ENCODE peak calls at places on chromosome 12, in seven cellular contexts. G, R, Y, U, I, C and N are unnamed samples.

GRCh38 chr12:12723147-12723680 is 6.0 kb downstream of the CDKN1B start:
- DNase-seq in G (no peak), R (no peak), Y (no peak), U (no peak), I (no peak), C (peak), N (no peak)

GRCh38 chr12:3107071-3107583 is 29.9 kb downstream of the TSPAN9 start:
- DNase-seq in G (no peak), R (no peak), Y (peak), U (no peak), I (no peak), C (peak), N (no peak)

GRCh38 chr12:114913871-114914801 is 230.2 kb upstream of the TBX3 start:
- DNase-seq in G (no peak), R (no peak), Y (peak), U (no peak), I (no peak), C (peak), N (no peak)

GRCh38 chr12:94988471-94988870 is 15.0 kb downstream of the NDUFA12 start:
- DNase-seq in G (no peak), R (no peak), Y (no peak), U (no peak), I (no peak), C (no peak), N (no peak)

GRCh38 chr12:57759360-57759980 is 4.6 kb downstream of the MARCHF9 start:
- DNase-seq in G (no peak), R (no peak), Y (no peak), U (no peak), I (no peak), C (peak), N (peak)

GRCh38 chr12:91287753-91288152 is 105.1 kb upstream of the DCN start:
- DNase-seq in G (no peak), R (no peak), Y (no peak), U (no peak), I (no peak), C (no peak), N (no peak)

GRCh38 chr12:128726866-128727265 is 96.9 kb downstream of the SLC15A4 start:
- DNase-seq in G (no peak), R (no peak), Y (no peak), U (no peak), I (no peak), C (no peak), N (no peak)

GRCh38 chr12:68317047-68317667 is 15.0 kb downstream of the MDM1 start:
- DNase-seq in G (peak), R (no peak), Y (peak), U (no peak), I (no peak), C (peak), N (peak)

GRCh38 chr12:113298861-113299545 is 35.9 kb downstream of the SLC8B1 start:
- DNase-seq in G (peak), R (no peak), Y (no peak), U (no peak), I (peak), C (no peak), N (no peak)

GRCh38 chr12:11758087-11758837 is 108.8 kb downstream of the ETV6 start:
- DNase-seq in G (no peak), R (no peak), Y (no peak), U (no peak), I (no peak), C (no peak), N (no peak)

GRCh38 chr12:2540535-2540941 is 254.2 kb upstream of the FKBP4 start:
- DNase-seq in G (no peak), R (no peak), Y (no peak), U (no peak), I (peak), C (no peak), N (no peak)

GRCh38 chr12:20248646-20249045 is 119.7 kb upstream of the PDE3A start:
- DNase-seq in G (no peak), R (no peak), Y (no peak), U (no peak), I (no peak), C (no peak), N (no peak)

GRCh38 chr12:124489915-124490583 is 77.4 kb downstream of the NCOR2 start:
- DNase-seq in G (no peak), R (no peak), Y (no peak), U (no peak), I (no peak), C (no peak), N (no peak)

GRCh38 chr12:75489613-75490210 is 9.2 kb downstream of the GLIPR1 start:
- DNase-seq in G (no peak), R (no peak), Y (peak), U (no peak), I (no peak), C (peak), N (no peak)

GRCh38 chr12:45299132-45299692 is 83.3 kb downstream of the ANO6 start:
- DNase-seq in G (no peak), R (no peak), Y (peak), U (no peak), I (no peak), C (peak), N (no peak)

GRCh38 chr12:92208613-92209121 is 63.0 kb upstream of the BTG1 start:
- DNase-seq in G (peak), R (no peak), Y (peak), U (no peak), I (no peak), C (peak), N (peak)

GRCh38 chr12:104304261-104305004 is 894 bp downstream of the EID3 start:
- DNase-seq in G (no peak), R (no peak), Y (no peak), U (no peak), I (no peak), C (no peak), N (no peak)

GRCh38 chr12:116370004-116370404 is 92.5 kb upstream of the MED13L start:
- DNase-seq in G (no peak), R (no peak), Y (peak), U (no peak), I (no peak), C (peak), N (no peak)

GRCh38 chr12:7970475-7971252 is 34.7 kb upstream of the SLC2A3 start:
- DNase-seq in G (peak), R (peak), Y (peak), U (peak), I (peak), C (peak), N (peak)

GRCh38 chr12:52221912-52222457 is 11.1 kb upstream of the KRT7 start:
- DNase-seq in G (no peak), R (peak), Y (peak), U (no peak), I (peak), C (peak), N (peak)

GRCh38 chr12:86613306-86613705 is 357.1 kb upstream of the MGAT4C start:
- DNase-seq in G (no peak), R (no peak), Y (no peak), U (no peak), I (no peak), C (peak), N (no peak)

GRCh38 chr12:51399893-51400292 is 8.7 kb upstream of the GALNT6 start:
- DNase-seq in G (no peak), R (no peak), Y (no peak), U (no peak), I (no peak), C (no peak), N (no peak)

GRCh38 chr12:115763376-115763775 is 514.1 kb downstream of the MED13L start:
- DNase-seq in G (peak), R (no peak), Y (peak), U (peak), I (no peak), C (no peak), N (no peak)

GRCh38 chr12:8018666-8019581 is 13.6 kb upstream of the FOXJ2 start:
- DNase-seq in G (no peak), R (no peak), Y (no peak), U (no peak), I (no peak), C (no peak), N (no peak)

GRCh38 chr12:50297027-50297426 is 13.7 kb upstream of the LIMA1 start:
- DNase-seq in G (no peak), R (no peak), Y (no peak), U (no peak), I (no peak), C (no peak), N (no peak)

GRCh38 chr12:51269174-51270066 is 795 bp downstream of the SMAGP start:
- DNase-seq in G (peak), R (peak), Y (peak), U (no peak), I (peak), C (peak), N (peak)

GRCh38 chr12:88958153-88958552 is 377.9 kb upstream of the KITLG start:
- DNase-seq in G (no peak), R (no peak), Y (no peak), U (no peak), I (no peak), C (no peak), N (no peak)

GRCh38 chr12:122003646-122004611 is 17.8 kb upstream of the BCL7A start:
- DNase-seq in G (no peak), R (no peak), Y (peak), U (peak), I (peak), C (peak), N (peak)

GRCh38 chr12:102441077-102441596 is 39.2 kb downstream of the IGF1 start:
- DNase-seq in G (no peak), R (no peak), Y (no peak), U (no peak), I (no peak), C (no peak), N (no peak)

GRCh38 chr12:32595251-32595650 is 83.8 kb upstream of the DNM1L start:
- DNase-seq in G (no peak), R (no peak), Y (peak), U (peak), I (no peak), C (peak), N (no peak)

GRCh38 chr12:122172262-122172939 is 1.6 kb downstream of the IL31 start:
- DNase-seq in G (no peak), R (no peak), Y (no peak), U (no peak), I (no peak), C (no peak), N (no peak)

GRCh38 chr12:79451988-79452387 is 238.8 kb downstream of the PAWR start:
- DNase-seq in G (peak), R (peak), Y (peak), U (peak), I (peak), C (peak), N (no peak)

GRCh38 chr12:79658221-79658620 is 32.5 kb downstream of the PAWR start:
- DNase-seq in G (no peak), R (no peak), Y (peak), U (peak), I (no peak), C (no peak), N (no peak)

GRCh38 chr12:65106948-65107347 is 14.2 kb downstream of the WIF1 start:
- DNase-seq in G (no peak), R (no peak), Y (peak), U (no peak), I (no peak), C (peak), N (no peak)

GRCh38 chr12:26830783-26831601 is 2.0 kb downstream of the ITPR2 start:
- DNase-seq in G (no peak), R (no peak), Y (no peak), U (no peak), I (no peak), C (peak), N (no peak)
- H3K4me3 ChIP-seq in G (no peak), R (peak), Y (no peak), U (peak), I (no peak), C (peak), N (no peak)

DNA sequence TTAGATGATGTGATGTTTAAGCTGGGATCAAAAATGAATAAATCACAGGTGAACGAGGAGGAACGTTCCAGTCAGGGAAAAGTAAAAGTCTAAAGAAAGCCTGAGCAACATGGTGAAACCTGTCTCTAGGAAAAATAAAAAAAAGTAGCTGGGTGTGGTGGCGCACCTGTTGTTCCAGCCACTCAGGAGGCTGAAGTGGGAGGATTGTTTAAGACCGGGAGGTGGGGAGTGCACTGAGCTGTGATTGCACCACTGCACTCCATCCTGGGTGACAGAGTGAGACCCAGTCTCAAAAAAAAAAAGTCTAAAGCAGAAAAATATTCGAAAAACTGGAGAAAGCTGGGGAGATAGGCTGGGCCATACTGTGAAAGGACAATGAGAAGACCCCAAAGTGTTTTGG is 39.2 kb upstream of the SOCS2 start:
- DNase-seq in G (no peak), R (no peak), Y (no peak), U (no peak), I (no peak), C (no peak), N (no peak)
- TF ChIP-seq CTCF in G (no peak), R (no peak), Y (no peak), U (no peak), I (no peak), C (no peak), N (no peak)

GRCh38 chr12:47787596-47788319 is 14.7 kb downstream of the SLC48A1 start:
- DNase-seq in G (no peak), R (no peak), Y (no peak), U (no peak), I (peak), C (no peak), N (no peak)

GRCh38 chr12:47785036-47785886 is 12.2 kb downstream of the SLC48A1 start:
- DNase-seq in G (peak), R (no peak), Y (no peak), U (no peak), I (peak), C (no peak), N (no peak)

GRCh38 chr12:47783821-47784819 is 11.1 kb downstream of the SLC48A1 start:
- DNase-seq in G (no peak), R (no peak), Y (no peak), U (no peak), I (peak), C (no peak), N (no peak)

GRCh38 chr12:47786662-47786974 is 13.6 kb downstream of the SLC48A1 start:
- DNase-seq in G (no peak), R (no peak), Y (no peak), U (no peak), I (no peak), C (no peak), N (no peak)

DNA sequence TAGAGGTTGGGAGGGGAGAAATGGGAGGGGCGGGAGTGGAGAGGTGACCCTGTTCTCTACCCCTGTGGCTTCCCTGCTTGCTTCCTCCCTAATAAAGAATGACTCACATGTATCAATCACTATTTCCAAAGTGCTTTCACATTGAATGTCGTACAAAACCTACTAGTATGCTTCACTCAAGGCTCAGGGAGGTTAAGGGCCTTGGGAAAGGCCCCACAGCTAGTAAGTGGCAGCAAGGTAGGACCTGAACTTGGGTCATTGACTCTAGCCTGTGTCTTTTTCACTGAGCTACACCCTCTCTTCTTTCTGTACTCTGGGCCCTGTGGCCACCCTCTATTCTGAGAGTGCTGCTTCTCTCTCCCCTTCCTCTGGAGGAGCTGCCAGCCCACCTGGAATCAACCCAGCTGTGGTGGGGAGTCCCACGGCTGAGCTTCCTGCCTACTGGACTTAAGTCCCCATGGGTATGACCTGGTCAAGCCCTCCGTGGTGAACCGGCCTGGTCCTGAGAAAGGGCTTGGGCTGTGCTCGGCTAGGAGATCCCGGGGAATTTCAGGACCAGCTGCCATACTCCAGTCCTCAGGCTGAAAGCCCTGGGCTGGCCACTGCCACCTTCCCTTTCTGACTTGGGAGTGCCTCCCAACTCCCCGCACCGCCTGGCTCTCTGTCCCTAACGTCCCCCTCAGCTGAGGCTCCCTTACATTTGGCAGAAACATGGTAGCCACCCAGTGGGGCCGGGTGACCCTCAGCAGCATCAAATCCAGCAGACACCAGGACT is 13.0 kb downstream of the SLC48A1 start:
- DNase-seq in G (no peak), R (no peak), Y (peak), U (no peak), I (peak), C (no peak), N (no peak)
- H3K4me3 ChIP-seq in G (no peak), R (no peak), Y (no peak), U (no peak), I (no peak), C (no peak), N (no peak)

GRCh38 chr12:76914102-76914859 is 35.5 kb upstream of the CSRP2 start:
- DNase-seq in G (no peak), R (no peak), Y (no peak), U (no peak), I (no peak), C (no peak), N (no peak)
- TF ChIP-seq CTCF in G (no peak), R (no peak), Y (no peak), U (no peak), I (no peak), C (no peak), N (no peak)

GRCh38 chr12:120352117-120352516 is 16.8 kb downstream of the MSI1 start:
- DNase-seq in G (no peak), R (no peak), Y (peak), U (peak), I (no peak), C (peak), N (no peak)

GRCh38 chr12:120353136-120353535 is 15.8 kb downstream of the MSI1 start:
- DNase-seq in G (no peak), R (no peak), Y (no peak), U (no peak), I (no peak), C (no peak), N (no peak)

GRCh38 chr12:120347766-120348165 is 20.2 kb upstream of the PLA2G1B start:
- DNase-seq in G (no peak), R (no peak), Y (no peak), U (no peak), I (no peak), C (no peak), N (no peak)

GRCh38 chr12:120353556-120354317 is 15.2 kb downstream of the MSI1 start:
- DNase-seq in G (no peak), R (no peak), Y (no peak), U (no peak), I (no peak), C (no peak), N (no peak)

DNA sequence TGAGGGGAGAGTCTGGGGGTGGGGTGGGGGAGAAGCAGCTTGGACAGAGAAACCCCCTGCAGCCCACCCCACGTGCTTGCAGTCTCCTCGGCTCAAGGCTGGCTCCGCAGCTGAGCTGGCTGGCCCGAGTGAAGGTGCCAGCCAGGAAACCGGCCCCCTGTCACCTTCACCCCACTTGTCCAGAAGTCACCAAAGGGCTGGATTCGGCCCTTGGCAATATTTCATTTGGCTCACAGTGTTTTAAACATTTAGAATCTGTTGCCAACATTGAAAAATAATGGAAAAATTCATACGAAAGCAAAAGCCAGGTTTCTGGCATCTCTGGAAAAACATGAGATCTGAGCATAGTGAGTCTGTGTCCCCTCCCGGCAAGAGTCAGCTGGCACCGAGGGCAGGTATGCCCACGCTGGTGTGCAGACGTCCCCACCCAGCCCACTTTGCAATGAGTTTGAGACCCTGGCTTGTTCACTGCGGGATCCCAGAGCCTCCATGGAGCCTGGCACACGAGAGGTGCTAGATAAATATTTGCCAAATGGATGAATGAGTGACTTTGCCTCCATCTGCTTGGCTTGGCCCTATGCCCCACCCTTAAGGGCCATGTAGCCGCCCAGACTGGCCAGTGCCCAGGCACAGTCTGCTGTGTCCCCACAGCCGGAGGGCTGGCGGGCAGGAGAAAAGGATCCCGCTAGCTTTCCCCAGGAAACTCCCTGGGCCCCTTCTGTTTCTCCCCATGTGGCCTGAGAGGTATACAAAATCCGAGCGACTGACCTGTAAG is 18.2 kb downstream of the MSI1 start:
- DNase-seq in G (no peak), R (peak), Y (no peak), U (no peak), I (no peak), C (no peak), N (no peak)
- H3K4me3 ChIP-seq in G (no peak), R (no peak), Y (no peak), U (no peak), I (no peak), C (no peak), N (no peak)

GRCh38 chr12:54370218-54370730 is 6.0 kb upstream of the GPR84 start:
- DNase-seq in G (peak), R (peak), Y (peak), U (no peak), I (peak), C (peak), N (no peak)
- TF ChIP-seq CTCF in G (peak), R (no peak), Y (peak), U (peak), I (peak), C (peak), N (no peak)

DNA sequence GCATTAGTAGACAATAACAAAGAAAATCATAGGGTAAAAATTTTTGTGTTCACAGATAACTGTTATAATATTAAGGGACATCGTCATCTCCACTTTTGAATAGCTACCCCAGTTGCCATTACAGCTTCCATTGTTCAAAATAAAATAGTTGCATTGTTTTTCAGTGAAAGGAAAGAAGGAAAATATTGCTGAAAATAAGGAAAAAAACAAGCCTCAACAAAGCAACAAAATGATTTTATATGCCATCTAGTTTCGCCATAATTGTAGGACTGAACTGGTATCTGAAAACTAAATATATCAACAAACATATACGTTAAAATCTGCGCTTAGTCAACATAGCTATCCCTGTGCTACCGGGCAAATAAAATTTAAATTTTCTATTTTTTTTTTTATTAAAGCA is 3.3 kb downstream of the CDK17 start:
- DNase-seq in G (no peak), R (no peak), Y (no peak), U (no peak), I (no peak), C (no peak), N (no peak)
- H3K4me3 ChIP-seq in G (no peak), R (no peak), Y (peak), U (peak), I (no peak), C (no peak), N (no peak)